ENCODE peak calls at places on chromosomes 1 and 21, in four cellular contexts. One of them, this sample, is unnamed.

GRCh38 chr1:203661572-203661971 is 34.9 kb downstream of the ATP2B4 start:
- DNase-seq in T-cell: no peak
- DNase-seq in GM12891: no peak
- DNase-seq in stimulated activated CD4-positive, alpha-beta T cell treated with anti-CD3 and anti-CD28 coated beads, Interleukin-15, amount 100 ng/mL, for 1 hour: no peak
- DNase-seq in this sample: no peak

GRCh38 chr21:44353200-44353970 is at the start of gene TRPM2:
- DNase-seq in GM12891: peak
- DNase-seq in stimulated activated CD4-positive, alpha-beta T cell treated with anti-CD3 and anti-CD28 coated beads, Interleukin-15, amount 100 ng/mL, for 1 hour: no peak
- DNase-seq in T-cell: peak
- DNase-seq in this sample: no peak

GRCh38 chr1:109906160-109906838 is 4.3 kb upstream of the CSF1 start:
- DNase-seq in GM12891: peak
- DNase-seq in stimulated activated CD4-positive, alpha-beta T cell treated with anti-CD3 and anti-CD28 coated beads, Interleukin-15, amount 100 ng/mL, for 1 hour: peak
- DNase-seq in T-cell: peak
- DNase-seq in this sample: no peak

GRCh38 chr21:44426663-44427191 is 28.6 kb upstream of the LRRC3 start:
- DNase-seq in GM12891: no peak
- DNase-seq in stimulated activated CD4-positive, alpha-beta T cell treated with anti-CD3 and anti-CD28 coated beads, Interleukin-15, amount 100 ng/mL, for 1 hour: no peak
- DNase-seq in T-cell: no peak
- DNase-seq in this sample: peak

GRCh38 chr21:33975548-33976081 is 60.0 kb upstream of the ATP5PO start:
- DNase-seq in T-cell: peak
- DNase-seq in stimulated activated CD4-positive, alpha-beta T cell treated with anti-CD3 and anti-CD28 coated beads, Interleukin-15, amount 100 ng/mL, for 1 hour: peak
- DNase-seq in GM12891: peak
- DNase-seq in this sample: no peak

GRCh38 chr1:29180497-29181412 is 945 bp downstream of the SRSF4 start:
- DNase-seq in stimulated activated CD4-positive, alpha-beta T cell treated with anti-CD3 and anti-CD28 coated beads, Interleukin-15, amount 100 ng/mL, for 1 hour: no peak
- DNase-seq in T-cell: no peak
- DNase-seq in GM12891: no peak
- DNase-seq in this sample: no peak

GRCh38 chr21:42234464-42235241 is 15.7 kb downstream of the ABCG1 start:
- DNase-seq in GM12891: peak
- DNase-seq in stimulated activated CD4-positive, alpha-beta T cell treated with anti-CD3 and anti-CD28 coated beads, Interleukin-15, amount 100 ng/mL, for 1 hour: peak
- DNase-seq in T-cell: peak
- DNase-seq in this sample: peak

GRCh38 chr1:9294910-9295636 is 2.4 kb downstream of the SPSB1 start:
- DNase-seq in GM12891: no peak
- DNase-seq in stimulated activated CD4-positive, alpha-beta T cell treated with anti-CD3 and anti-CD28 coated beads, Interleukin-15, amount 100 ng/mL, for 1 hour: no peak
- DNase-seq in T-cell: no peak
- DNase-seq in this sample: no peak

GRCh38 chr1:88141499-88142074 is 542.5 kb upstream of the PKN2 start:
- DNase-seq in T-cell: no peak
- DNase-seq in GM12891: no peak
- DNase-seq in stimulated activated CD4-positive, alpha-beta T cell treated with anti-CD3 and anti-CD28 coated beads, Interleukin-15, amount 100 ng/mL, for 1 hour: no peak
- DNase-seq in this sample: no peak

GRCh38 chr1:187051618-187052232 is 223.0 kb downstream of the PLA2G4A start:
- DNase-seq in T-cell: no peak
- DNase-seq in GM12891: peak
- DNase-seq in stimulated activated CD4-positive, alpha-beta T cell treated with anti-CD3 and anti-CD28 coated beads, Interleukin-15, amount 100 ng/mL, for 1 hour: no peak
- DNase-seq in this sample: no peak

GRCh38 chr21:27813750-27814149 is 846.9 kb upstream of the ADAMTS5 start:
- DNase-seq in T-cell: no peak
- DNase-seq in GM12891: no peak
- DNase-seq in stimulated activated CD4-positive, alpha-beta T cell treated with anti-CD3 and anti-CD28 coated beads, Interleukin-15, amount 100 ng/mL, for 1 hour: no peak
- DNase-seq in this sample: no peak

GRCh38 chr1:156095906-156096508 is 13.7 kb upstream of the MEX3A start:
- DNase-seq in GM12891: no peak
- DNase-seq in stimulated activated CD4-positive, alpha-beta T cell treated with anti-CD3 and anti-CD28 coated beads, Interleukin-15, amount 100 ng/mL, for 1 hour: no peak
- DNase-seq in T-cell: no peak
- DNase-seq in this sample: no peak

GRCh38 chr1:116765962-116766361 is 11.7 kb downstream of the CD2 start:
- DNase-seq in GM12891: no peak
- DNase-seq in stimulated activated CD4-positive, alpha-beta T cell treated with anti-CD3 and anti-CD28 coated beads, Interleukin-15, amount 100 ng/mL, for 1 hour: no peak
- DNase-seq in T-cell: no peak
- DNase-seq in this sample: no peak

GRCh38 chr1:237901284-237901870 is 10.7 kb upstream of the ZP4 start:
- DNase-seq in GM12891: peak
- DNase-seq in stimulated activated CD4-positive, alpha-beta T cell treated with anti-CD3 and anti-CD28 coated beads, Interleukin-15, amount 100 ng/mL, for 1 hour: no peak
- DNase-seq in T-cell: no peak
- DNase-seq in this sample: no peak

GRCh38 chr1:246091477-246091876 is 415.6 kb downstream of the SMYD3 start:
- DNase-seq in stimulated activated CD4-positive, alpha-beta T cell treated with anti-CD3 and anti-CD28 coated beads, Interleukin-15, amount 100 ng/mL, for 1 hour: no peak
- DNase-seq in T-cell: no peak
- DNase-seq in GM12891: no peak
- DNase-seq in this sample: no peak

GRCh38 chr1:24142546-24143431 is at the start of gene IL22RA1:
- DNase-seq in stimulated activated CD4-positive, alpha-beta T cell treated with anti-CD3 and anti-CD28 coated beads, Interleukin-15, amount 100 ng/mL, for 1 hour: no peak
- DNase-seq in T-cell: no peak
- DNase-seq in GM12891: no peak
- DNase-seq in this sample: no peak

GRCh38 chr1:38152351-38153082 is 105.9 kb upstream of the POU3F1 start:
- DNase-seq in GM12891: no peak
- DNase-seq in T-cell: no peak
- DNase-seq in stimulated activated CD4-positive, alpha-beta T cell treated with anti-CD3 and anti-CD28 coated beads, Interleukin-15, amount 100 ng/mL, for 1 hour: no peak
- DNase-seq in this sample: no peak

GRCh38 chr1:3703786-3704396 is 48.4 kb upstream of the CCDC27 start:
- DNase-seq in GM12891: no peak
- DNase-seq in stimulated activated CD4-positive, alpha-beta T cell treated with anti-CD3 and anti-CD28 coated beads, Interleukin-15, amount 100 ng/mL, for 1 hour: no peak
- DNase-seq in T-cell: no peak
- DNase-seq in this sample: no peak

This sample was measured in mesothelial cell of epicardium.